ENCODE peak calls at places on chromosomes 7 and 10, in ten cellular contexts. F, B, S, M, D, O, A, I, N and Q are unnamed samples.

GRCh38 chr7:21967500-21968099 is 21.9 kb upstream of the CDCA7L start:
- DNase-seq in S (no peak), M (no peak), N (no peak), I (peak), D (no peak), A (no peak), B (no peak), O (no peak), F (no peak), Q (no peak)

GRCh38 chr7:140604760-140605159 is 35.9 kb downstream of the DENND2A start:
- DNase-seq in M (no peak), D (no peak), S (peak), A (no peak), O (no peak), B (peak), I (no peak), F (no peak), N (no peak), Q (no peak)

GRCh38 chr7:27419581-27420177 is 177.1 kb downstream of the EVX1 start:
- DNase-seq in O (no peak), S (peak), A (no peak), F (no peak), B (no peak), N (no peak), I (no peak), M (no peak), D (no peak), Q (no peak)

GRCh38 chr7:11343818-11344413 is 370.2 kb downstream of the PHF14 start:
- DNase-seq in S (peak), M (no peak), B (peak), O (peak), F (no peak), D (no peak), I (no peak), N (peak), A (no peak), Q (no peak)

GRCh38 chr7:20858913-20859312 is 72.2 kb upstream of the SP8 start:
- DNase-seq in O (no peak), F (peak), I (no peak), N (no peak), D (no peak), M (peak), B (no peak), A (no peak), S (no peak), Q (no peak)

GRCh38 chr7:74454059-74454947 is 597 bp downstream of the GTF2IRD1 start:
- DNase-seq in I (no peak), M (peak), D (no peak), A (peak), S (no peak), F (peak), O (no peak), N (no peak), B (no peak), Q (no peak)

GRCh38 chr10:124500767-124501166 is 39.1 kb downstream of the LHPP start:
- DNase-seq in O (no peak), D (no peak), B (no peak), A (no peak), F (no peak), S (no peak), N (no peak), I (no peak), M (no peak), Q (no peak)

GRCh38 chr7:76233538-76234281 is 32.0 kb downstream of the SRRM3 start:
- DNase-seq in I (no peak), B (peak), M (no peak), O (no peak), D (no peak), N (no peak), A (no peak), S (no peak), F (no peak), Q (no peak)

GRCh38 chr10:16777473-16778370 is 39.5 kb downstream of the RSU1 start:
- DNase-seq in A (peak), I (no peak), D (no peak), O (peak), B (peak), N (peak), M (peak), S (peak), F (no peak), Q (peak)

GRCh38 chr10:103845983-103846382 is 9.4 kb downstream of the SH3PXD2A start:
- DNase-seq in M (peak), S (no peak), B (no peak), O (no peak), D (no peak), F (no peak), I (peak), A (peak), N (peak), Q (no peak)

GRCh38 chr10:2953495-2953894 is 113.9 kb upstream of the PFKP start:
- DNase-seq in A (no peak), I (no peak), S (no peak), B (no peak), N (no peak), O (no peak), D (no peak), F (no peak), M (no peak), Q (no peak)

GRCh38 chr10:36624551-36625100 is 500.8 kb upstream of the ANKRD30A start:
- DNase-seq in M (no peak), F (no peak), B (no peak), S (no peak), A (no peak), N (no peak), D (no peak), O (no peak), I (no peak), Q (no peak)

GRCh38 chr10:133611079-133611478 is 15.5 kb downstream of the FRG2B start:
- DNase-seq in F (no peak), D (no peak), O (no peak), A (no peak), S (no peak), B (no peak), M (no peak), N (no peak), I (no peak), Q (no peak)

GRCh38 chr10:11841375-11841774 is 18.2 kb downstream of the PROSER2 start:
- DNase-seq in F (no peak), B (no peak), N (no peak), I (no peak), M (no peak), O (no peak), D (no peak), S (no peak), A (no peak), Q (no peak)

GRCh38 chr7:134420509-134421125 is 38.3 kb downstream of the AKR1B1 start:
- DNase-seq in N (peak), D (no peak), S (peak), M (peak), A (no peak), B (peak), F (peak), I (no peak), O (peak), Q (peak)

GRCh38 chr10:128494665-128495064 is 368.4 kb upstream of the MKI67 start:
- DNase-seq in D (no peak), N (no peak), S (no peak), F (no peak), A (no peak), I (no peak), B (no peak), M (no peak), O (no peak), Q (no peak)

GRCh38 chr10:48493083-48493871 is 111.6 kb downstream of the ARHGAP22 start:
- DNase-seq in O (no peak), B (no peak), D (no peak), S (no peak), I (peak), F (no peak), M (no peak), N (no peak), A (no peak), Q (no peak)

GRCh38 chr10:35643151-35643975 is 1.3 kb upstream of the FZD8 start:
- DNase-seq in I (peak), F (peak), A (peak), D (peak), O (no peak), N (peak), S (peak), B (peak), M (peak), Q (peak)

GRCh38 chr7:85413718-85414117 is 226.9 kb upstream of the SEMA3D start:
- DNase-seq in S (no peak), B (no peak), D (no peak), F (no peak), M (no peak), O (no peak), N (no peak), I (no peak), A (no peak), Q (no peak)

GRCh38 chr10:59872892-59873463 is 33.4 kb downstream of the CCDC6 start:
- DNase-seq in N (peak), F (peak), D (no peak), I (peak), S (peak), O (no peak), M (peak), A (peak), B (peak), Q (no peak)

GRCh38 chr7:96285579-96285978 is 36.3 kb downstream of the SLC25A13 start:
- DNase-seq in D (no peak), M (no peak), F (no peak), N (peak), S (peak), B (no peak), I (no peak), O (no peak), A (no peak), Q (no peak)

GRCh38 chr7:36219429-36219828 is 66.4 kb downstream of the EEPD1 start:
- DNase-seq in N (no peak), S (no peak), O (no peak), A (no peak), M (no peak), D (no peak), F (no peak), I (no peak), B (no peak), Q (no peak)

GRCh38 chr7:48182736-48183369 is 11.6 kb downstream of the ABCA13 start:
- DNase-seq in O (no peak), F (no peak), A (no peak), B (no peak), N (peak), D (no peak), S (peak), M (no peak), I (no peak), Q (no peak)

GRCh38 chr10:494556-494955 is 194.9 kb downstream of the DIP2C start:
- DNase-seq in N (no peak), O (no peak), D (no peak), A (no peak), M (no peak), F (no peak), B (no peak), S (no peak), I (no peak), Q (no peak)

GRCh38 chr10:34491666-34492065 is 323.4 kb downstream of the PARD3 start:
- DNase-seq in F (no peak), O (no peak), N (no peak), D (no peak), S (no peak), M (no peak), I (no peak), A (no peak), B (peak), Q (no peak)

GRCh38 chr10:33706191-33706590 is 371.7 kb upstream of the NRP1 start:
- DNase-seq in D (no peak), M (no peak), F (no peak), I (no peak), O (no peak), A (peak), S (peak), N (no peak), B (peak), Q (no peak)

GRCh38 chr7:46853451-46853850 is 728.5 kb downstream of the TNS3 start:
- DNase-seq in N (no peak), S (peak), D (no peak), M (no peak), I (no peak), F (no peak), A (no peak), O (no peak), B (no peak), Q (no peak)

GRCh38 chr10:19488592-19489280 is 327.5 kb upstream of the PLXDC2 start:
- DNase-seq in M (peak), D (peak), N (no peak), A (peak), S (no peak), B (no peak), I (no peak), F (peak), O (no peak), Q (no peak)

GRCh38 chr10:46526682-46527038 is 29.8 kb downstream of the GPRIN2 start:
- DNase-seq in D (peak), A (no peak), I (no peak), M (no peak), B (peak), F (peak), O (no peak), N (no peak), S (no peak), Q (no peak)

GRCh38 chr10:83301732-83302131 is 837.6 kb upstream of the GHITM start:
- DNase-seq in O (no peak), A (no peak), N (no peak), F (no peak), B (no peak), S (no peak), D (no peak), I (no peak), M (no peak), Q (no peak)

GRCh38 chr10:47137311-47137851 is 162.6 kb upstream of the GDF10 start:
- DNase-seq in O (peak), D (no peak), F (no peak), A (no peak), I (no peak), M (no peak), N (no peak), B (peak), S (peak), Q (peak)

GRCh38 chr7:25578991-25579687 is 350.9 kb upstream of the NPVF start:
- DNase-seq in S (no peak), B (no peak), M (no peak), D (no peak), I (no peak), N (no peak), A (no peak), F (no peak), O (no peak), Q (no peak)

GRCh38 chr10:125639846-125640245 is 43.1 kb downstream of the TEX36 start:
- DNase-seq in M (no peak), N (no peak), I (no peak), O (no peak), F (no peak), D (no peak), A (no peak), B (no peak), S (no peak), Q (no peak)

GRCh38 chr10:63700209-63700934 is 179.2 kb downstream of the REEP3 start:
- DNase-seq in B (peak), S (peak), M (peak), N (peak), A (no peak), D (no peak), F (no peak), O (peak), I (no peak), Q (peak)

GRCh38 chr7:140475747-140476333 is 3.5 kb downstream of the MKRN1 start:
- DNase-seq in M (peak), S (peak), F (peak), O (peak), A (peak), I (peak), D (no peak), N (peak), B (peak), Q (peak)

GRCh38 chr7:2757361-2757903 is 69.4 kb downstream of the AMZ1 start:
- DNase-seq in F (no peak), B (peak), M (peak), I (no peak), O (peak), S (no peak), A (peak), N (no peak), D (no peak), Q (peak)

GRCh38 chr10:84291389-84291788 is 37.0 kb upstream of the CCSER2 start:
- DNase-seq in S (peak), M (no peak), B (no peak), F (no peak), D (no peak), I (no peak), O (no peak), N (peak), A (no peak), Q (no peak)

GRCh38 chr7:54080971-54081370 is 461.2 kb upstream of the VSTM2A start:
- DNase-seq in D (no peak), S (no peak), A (no peak), I (no peak), M (no peak), B (no peak), O (no peak), N (no peak), F (no peak), Q (no peak)

GRCh38 chr7:36203081-36203775 is 50.2 kb downstream of the EEPD1 start:
- DNase-seq in N (no peak), O (no peak), B (no peak), A (no peak), D (no peak), M (no peak), I (no peak), S (no peak), F (no peak), Q (no peak)

GRCh38 chr10:13787015-13787421 is 200.3 kb downstream of the PRPF18 start:
- DNase-seq in D (no peak), M (peak), A (peak), N (peak), B (peak), O (no peak), S (peak), F (no peak), I (peak), Q (peak)
- TF ChIP-seq POLR2A in D (no peak), M (no peak), A (no peak), N (peak), B (no peak), O (no peak), S (no peak), F (no peak), I (no peak), Q (no peak)

GRCh38 chr7:105521027-105521730 is 892 bp downstream of the PUS7 start:
- DNase-seq in M (peak), O (no peak), B (peak), D (peak), N (peak), S (peak), I (peak), A (peak), F (peak), Q (peak)
- TF ChIP-seq POLR2A in M (no peak), O (no peak), B (no peak), D (no peak), N (no peak), S (no peak), I (no peak), A (no peak), F (no peak), Q (peak)

DNA sequence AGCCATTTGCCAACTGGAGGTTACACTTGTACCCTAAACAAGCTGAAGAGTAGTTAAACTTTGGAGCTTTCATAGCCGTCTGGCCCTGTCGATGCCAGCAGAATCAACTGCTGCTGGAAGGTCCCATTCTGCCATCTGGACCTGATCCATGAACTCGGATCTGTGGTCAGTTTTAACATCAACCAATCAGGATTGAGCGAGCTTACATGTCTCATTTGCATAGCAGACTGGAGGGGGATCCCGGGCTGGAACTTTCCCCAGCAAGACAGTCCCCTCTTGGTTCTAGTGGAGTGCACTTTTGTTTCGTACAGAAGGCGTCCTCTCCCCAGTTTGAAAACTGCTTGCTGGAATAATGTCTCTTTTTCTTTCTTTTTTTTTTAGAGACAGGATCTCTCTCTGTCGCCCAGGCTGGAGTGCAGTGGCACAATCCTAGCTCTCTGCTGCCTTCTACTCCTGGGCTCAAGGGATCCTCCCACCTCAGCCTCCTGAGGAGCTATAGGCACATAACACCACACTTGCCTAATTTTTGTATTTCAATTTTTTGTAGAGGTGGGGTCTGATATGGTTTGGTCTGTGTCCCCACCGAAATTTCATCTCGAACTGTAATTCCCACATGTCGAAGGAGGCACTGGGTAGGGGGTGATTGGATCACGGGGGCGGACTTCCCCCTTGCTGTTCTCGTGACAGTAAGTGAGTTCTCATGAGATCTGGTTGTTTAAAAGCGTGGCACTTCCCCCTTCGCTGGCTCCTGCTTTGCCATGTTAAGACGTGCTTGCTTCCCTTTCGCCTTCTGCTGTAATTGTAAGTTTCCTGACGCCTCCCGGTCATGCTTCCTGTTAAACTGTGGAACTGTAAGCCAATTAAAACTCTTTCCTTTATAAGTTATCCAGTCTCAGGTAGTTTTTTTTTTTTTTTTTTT is 42.8 kb upstream of the SEPHS1 start:
- DNase-seq in O (no peak), M (peak), D (no peak), B (no peak), F (no peak), I (no peak), A (peak), S (no peak), N (peak), Q (no peak)
- TF ChIP-seq POLR2A in O (no peak), M (no peak), D (no peak), B (no peak), F (no peak), I (no peak), A (no peak), S (no peak), N (no peak), Q (no peak)

GRCh38 chr10:131006458-131007256 is 304.9 kb downstream of the TCERG1L start:
- DNase-seq in S (no peak), M (no peak), N (no peak), F (peak), O (no peak), D (no peak), A (no peak), B (no peak), I (no peak), Q (no peak)
- TF ChIP-seq POLR2A in S (no peak), M (no peak), N (no peak), F (no peak), O (no peak), D (no peak), A (no peak), B (no peak), I (no peak), Q (no peak)